ENCODE peak calls at places on chromosomes 2 and 18, in four cellular contexts. One of them, this sample, is unnamed.
A peak's percentile ranks its signal among the peaks of the same experiment; 100 is the strongest.

GRCh38 chr2:170092475-170092874 is 85.5 kb upstream of the MYO3B start:
- DNase-seq in NCI-H1092: no peak
- DNase-seq in hippocampal formation: no peak
- DNase-seq in GM12892: no peak
- DNase-seq in this sample: no peak

GRCh38 chr2:54107903-54108615 is 7.4 kb upstream of the ACYP2 start:
- DNase-seq in GM12892: no peak
- DNase-seq in hippocampal formation: no peak
- DNase-seq in NCI-H1092: no peak
- DNase-seq in this sample: no peak

GRCh38 chr2:85037622-85038021 is 66.7 kb downstream of the KCMF1 start:
- DNase-seq in hippocampal formation: no peak
- DNase-seq in GM12892: no peak
- DNase-seq in NCI-H1092: no peak
- DNase-seq in this sample: no peak

GRCh38 chr2:88626171-88627054 is 851 bp downstream of the EIF2AK3 start:
- DNase-seq in GM12892: peak; percentile 30
- DNase-seq in NCI-H1092: no peak
- DNase-seq in hippocampal formation: no peak
- DNase-seq in this sample: no peak

GRCh38 chr2:71043531-71044407 is 24.7 kb upstream of the NAGK start:
- DNase-seq in hippocampal formation: no peak
- DNase-seq in GM12892: no peak
- DNase-seq in NCI-H1092: no peak
- DNase-seq in this sample: no peak

GRCh38 chr2:52336951-52337350 is 1305.0 kb upstream of the NRXN1 start:
- DNase-seq in NCI-H1092: no peak
- DNase-seq in GM12892: no peak
- DNase-seq in hippocampal formation: no peak
- DNase-seq in this sample: no peak

GRCh38 chr2:211867845-211868361 is 670.7 kb downstream of the ERBB4 start:
- DNase-seq in hippocampal formation: no peak
- DNase-seq in GM12892: no peak
- DNase-seq in NCI-H1092: no peak
- DNase-seq in this sample: no peak

GRCh38 chr2:239116456-239117246 is 268.8 kb downstream of the TWIST2 start:
- DNase-seq in GM12892: no peak
- DNase-seq in NCI-H1092: no peak
- DNase-seq in hippocampal formation: no peak
- DNase-seq in this sample: no peak

GRCh38 chr18:62341423-62341920 is 16.4 kb downstream of the TNFRSF11A start:
- DNase-seq in hippocampal formation: no peak
- DNase-seq in NCI-H1092: peak; percentile 58
- DNase-seq in GM12892: no peak
- DNase-seq in this sample: no peak

GRCh38 chr2:173926875-173927274 is 38.3 kb downstream of the SP3 start:
- DNase-seq in hippocampal formation: no peak
- DNase-seq in GM12892: no peak
- DNase-seq in NCI-H1092: no peak
- DNase-seq in this sample: no peak

GRCh38 chr2:19843992-19844515 is 57.7 kb downstream of the TTC32 start:
- DNase-seq in NCI-H1092: no peak
- DNase-seq in GM12892: no peak
- DNase-seq in hippocampal formation: no peak
- DNase-seq in this sample: no peak

GRCh38 chr2:56713161-56713676 is 529.4 kb downstream of the CCDC85A start:
- DNase-seq in GM12892: no peak
- DNase-seq in NCI-H1092: no peak
- DNase-seq in hippocampal formation: no peak
- DNase-seq in this sample: no peak

GRCh38 chr2:27049422-27050280 is 1.8 kb upstream of the AGBL5 start:
- DNase-seq in NCI-H1092: no peak
- DNase-seq in hippocampal formation: no peak
- DNase-seq in GM12892: peak; percentile 80
- DNase-seq in this sample: peak; percentile 62

GRCh38 chr18:47150824-47151366 is 595 bp upstream of the HDHD2 start:
- DNase-seq in GM12892: no peak
- DNase-seq in NCI-H1092: peak; percentile 27
- DNase-seq in hippocampal formation: no peak
- DNase-seq in this sample: no peak

GRCh38 chr2:222903234-222904220 is 42.7 kb downstream of the ACSL3 start:
- DNase-seq in NCI-H1092: peak; percentile 19
- DNase-seq in GM12892: no peak
- DNase-seq in hippocampal formation: no peak
- DNase-seq in this sample: peak; percentile 10

GRCh38 chr2:239893236-239893515 is 132.0 kb downstream of the NDUFA10 start:
- DNase-seq in GM12892: no peak
- DNase-seq in NCI-H1092: no peak
- DNase-seq in hippocampal formation: no peak
- DNase-seq in this sample: no peak

GRCh38 chr18:39561136-39561535 is 1995.5 kb upstream of the CELF4 start:
- DNase-seq in hippocampal formation: no peak
- DNase-seq in GM12892: no peak
- DNase-seq in NCI-H1092: no peak
- DNase-seq in this sample: no peak

GRCh38 chr2:23199115-23199918 is 185.7 kb upstream of the KLHL29 start:
- DNase-seq in NCI-H1092: no peak
- DNase-seq in hippocampal formation: no peak
- DNase-seq in GM12892: no peak
- DNase-seq in this sample: no peak

GRCh38 chr18:21803495-21803894 is 62.9 kb downstream of the MIB1 start:
- DNase-seq in GM12892: no peak
- DNase-seq in NCI-H1092: no peak
- DNase-seq in hippocampal formation: no peak
- DNase-seq in this sample: no peak

GRCh38 chr2:79887747-79888374 is 375.0 kb downstream of the CTNNA2 start:
- DNase-seq in NCI-H1092: no peak
- DNase-seq in hippocampal formation: peak; percentile 12
- DNase-seq in GM12892: no peak
- DNase-seq in this sample: peak; percentile 9

GRCh38 chr2:222922019-222922800 is 61.4 kb downstream of the ACSL3 start:
- DNase-seq in hippocampal formation: no peak
- DNase-seq in GM12892: no peak
- DNase-seq in NCI-H1092: no peak
- DNase-seq in this sample: no peak

GRCh38 chr2:128309341-128310093 is 9.2 kb downstream of the HS6ST1 start:
- DNase-seq in GM12892: no peak
- DNase-seq in hippocampal formation: peak; percentile 41
- DNase-seq in NCI-H1092: peak; percentile 72
- DNase-seq in this sample: no peak

GRCh38 chr18:70165936-70166335 is 39.6 kb downstream of the RTTN start:
- DNase-seq in GM12892: no peak
- DNase-seq in hippocampal formation: no peak
- DNase-seq in NCI-H1092: no peak
- DNase-seq in this sample: no peak

GRCh38 chr2:54466880-54467279 is 10.8 kb downstream of the SPTBN1 start:
- DNase-seq in hippocampal formation: no peak
- DNase-seq in NCI-H1092: no peak
- DNase-seq in GM12892: no peak
- DNase-seq in this sample: no peak

GRCh38 chr2:262117-262516 is 1.7 kb downstream of the SH3YL1 start:
- DNase-seq in GM12892: no peak
- DNase-seq in hippocampal formation: no peak
- DNase-seq in NCI-H1092: no peak
- DNase-seq in this sample: no peak

GRCh38 chr2:162430323-162430722 is 86.4 kb downstream of the GCA start:
- DNase-seq in hippocampal formation: no peak
- DNase-seq in GM12892: no peak
- DNase-seq in NCI-H1092: peak; percentile 32
- DNase-seq in this sample: no peak

GRCh38 chr2:148122788-148123187 is 101.9 kb downstream of the MBD5 start:
- DNase-seq in hippocampal formation: no peak
- DNase-seq in NCI-H1092: no peak
- DNase-seq in GM12892: no peak
- DNase-seq in this sample: no peak

GRCh38 chr18:23563377-23564043 is 22.8 kb downstream of the NPC1 start:
- DNase-seq in GM12892: no peak
- DNase-seq in hippocampal formation: no peak
- DNase-seq in NCI-H1092: no peak
- DNase-seq in this sample: no peak

GRCh38 chr2:126657146-126657635 is 1.2 kb downstream of the GYPC start:
- DNase-seq in hippocampal formation: peak; percentile 20
- DNase-seq in GM12892: no peak
- DNase-seq in NCI-H1092: no peak
- DNase-seq in this sample: no peak

GRCh38 chr2:8633735-8634313 is 48.0 kb upstream of the ID2 start:
- DNase-seq in NCI-H1092: no peak
- DNase-seq in GM12892: no peak
- DNase-seq in hippocampal formation: no peak
- DNase-seq in this sample: no peak

GRCh38 chr2:227164745-227165350 is 424 bp downstream of the COL4A3 start:
- DNase-seq in GM12892: peak; percentile 33
- DNase-seq in hippocampal formation: no peak
- DNase-seq in NCI-H1092: no peak
- DNase-seq in this sample: peak; percentile 14

GRCh38 chr18:36708366-36708765 is 120.4 kb downstream of the TPGS2 start:
- DNase-seq in hippocampal formation: no peak
- DNase-seq in GM12892: no peak
- DNase-seq in NCI-H1092: no peak
- DNase-seq in this sample: no peak

GRCh38 chr2:191012845-191013616 is 940 bp downstream of the STAT1 start:
- DNase-seq in hippocampal formation: no peak
- DNase-seq in GM12892: no peak
- DNase-seq in NCI-H1092: no peak
- DNase-seq in this sample: no peak

GRCh38 chr18:75097491-75098225 is 111.3 kb downstream of the PTGR3 start:
- DNase-seq in NCI-H1092: no peak
- DNase-seq in hippocampal formation: no peak
- DNase-seq in GM12892: no peak
- DNase-seq in this sample: no peak

This sample was measured in GM19239.